ENCODE peak calls at places on chromosome 4, in four cellular contexts. One of them, this sample, is unnamed. For H3K4me1, the result is how much of the 10 kb centered on the place peaks cover.

GRCh38 chr4:7960790-7961655 is 21.4 kb upstream of the AFAP1 start:
- DNase-seq in psoas muscle: peak
- DNase-seq in K562: no peak
- DNase-seq in aorta: peak
- DNase-seq in this sample: no peak

GRCh38 chr4:4416981-4417380 is 30.1 kb downstream of the NSG1 start:
- DNase-seq in K562: no peak
- DNase-seq in aorta: no peak
- DNase-seq in psoas muscle: no peak
- DNase-seq in this sample: no peak

GRCh38 chr4:43943998-43944397 is 504.6 kb downstream of the KCTD8 start:
- DNase-seq in psoas muscle: no peak
- DNase-seq in aorta: no peak
- DNase-seq in K562: no peak
- DNase-seq in this sample: no peak

GRCh38 chr4:72374156-72374555 is 194.9 kb downstream of the ADAMTS3 start:
- DNase-seq in psoas muscle: no peak
- DNase-seq in K562: no peak
- DNase-seq in aorta: no peak
- DNase-seq in this sample: no peak

GRCh38 chr4:99300934-99301333 is 10.1 kb upstream of the ADH1A start:
- DNase-seq in K562: peak
- DNase-seq in psoas muscle: peak
- DNase-seq in aorta: peak
- DNase-seq in this sample: peak

GRCh38 chr4:72909461-72909860 is 160.1 kb downstream of the COX18 start:
- DNase-seq in psoas muscle: no peak
- DNase-seq in aorta: no peak
- DNase-seq in K562: peak
- DNase-seq in this sample: no peak

GRCh38 chr4:182955411-182955810 is 38.2 kb upstream of the DCTD start:
- DNase-seq in psoas muscle: no peak
- DNase-seq in K562: no peak
- DNase-seq in aorta: no peak
- DNase-seq in this sample: no peak

GRCh38 chr4:28886934-28887333 is 1833.2 kb upstream of the PCDH7 start:
- DNase-seq in K562: no peak
- DNase-seq in aorta: no peak
- DNase-seq in psoas muscle: no peak
- DNase-seq in this sample: peak

GRCh38 chr4:47553329-47554125 is 68.5 kb downstream of the ATP10D start:
- DNase-seq in psoas muscle: no peak
- DNase-seq in K562: no peak
- DNase-seq in aorta: no peak
- DNase-seq in this sample: no peak

GRCh38 chr4:147362868-147363440 is 117.9 kb upstream of the EDNRA start:
- DNase-seq in aorta: peak
- DNase-seq in psoas muscle: peak
- DNase-seq in K562: no peak
- DNase-seq in this sample: peak

GRCh38 chr4:156169011-156169410 is 215.3 kb upstream of the CTSO start:
- DNase-seq in psoas muscle: no peak
- DNase-seq in K562: no peak
- DNase-seq in aorta: peak
- DNase-seq in this sample: peak

GRCh38 chr4:123673971-123674370 is 277.4 kb downstream of the SPRY1 start:
- DNase-seq in psoas muscle: no peak
- DNase-seq in K562: no peak
- DNase-seq in aorta: no peak
- DNase-seq in this sample: no peak

GRCh38 chr4:77156533-77156911 is 485 bp upstream of the CCNG2 start:
- DNase-seq in aorta: peak
- DNase-seq in psoas muscle: peak
- DNase-seq in K562: peak
- DNase-seq in this sample: peak

GRCh38 chr4:47717173-47717572 is 120.7 kb downstream of the CORIN start:
- DNase-seq in K562: no peak
- DNase-seq in psoas muscle: no peak
- DNase-seq in aorta: no peak
- DNase-seq in this sample: no peak

GRCh38 chr4:182448281-182449151 is 205.3 kb downstream of the TENM3 start:
- DNase-seq in aorta: peak
- DNase-seq in psoas muscle: peak
- DNase-seq in K562: peak
- DNase-seq in this sample: peak

GRCh38 chr4:151238477-151238876 is 38.5 kb upstream of the PRSS48 start:
- DNase-seq in psoas muscle: no peak
- DNase-seq in aorta: no peak
- DNase-seq in K562: no peak
- DNase-seq in this sample: no peak

GRCh38 chr4:48173055-48173991 is 39.3 kb upstream of the TXK start:
- DNase-seq in aorta: no peak
- DNase-seq in K562: peak
- DNase-seq in psoas muscle: no peak
- DNase-seq in this sample: no peak

GRCh38 chr4:15010038-15010585 is 7.8 kb downstream of the CPEB2 start:
- DNase-seq in psoas muscle: no peak
- DNase-seq in aorta: no peak
- DNase-seq in K562: no peak
- DNase-seq in this sample: no peak

GRCh38 chr4:122733805-122734155 is 1.3 kb downstream of the BBS12 start:
- DNase-seq in K562: no peak
- DNase-seq in psoas muscle: no peak
- DNase-seq in aorta: no peak
- DNase-seq in this sample: no peak

GRCh38 chr4:54513231-54513630 is 144.5 kb upstream of the KIT start:
- DNase-seq in aorta: peak
- DNase-seq in K562: no peak
- DNase-seq in psoas muscle: no peak
- DNase-seq in this sample: peak

GRCh38 chr4:5710065-5710961 is 688 bp upstream of the EVC start:
- DNase-seq in aorta: no peak
- DNase-seq in K562: no peak
- DNase-seq in psoas muscle: no peak
- DNase-seq in this sample: no peak

GRCh38 chr4:88457307-88458090 is 580 bp downstream of the HERC5 start:
- DNase-seq in aorta: peak
- DNase-seq in psoas muscle: peak
- DNase-seq in K562: no peak
- DNase-seq in this sample: peak

GRCh38 chr4:139329665-139330200 is 27.5 kb upstream of the NDUFC1 start:
- DNase-seq in aorta: no peak
- DNase-seq in K562: no peak
- DNase-seq in psoas muscle: no peak
- DNase-seq in this sample: no peak

GRCh38 chr4:61462451-61463326 is 262.6 kb downstream of the ADGRL3 start:
- DNase-seq in aorta: no peak
- DNase-seq in psoas muscle: no peak
- DNase-seq in K562: no peak
- DNase-seq in this sample: no peak

DNA sequence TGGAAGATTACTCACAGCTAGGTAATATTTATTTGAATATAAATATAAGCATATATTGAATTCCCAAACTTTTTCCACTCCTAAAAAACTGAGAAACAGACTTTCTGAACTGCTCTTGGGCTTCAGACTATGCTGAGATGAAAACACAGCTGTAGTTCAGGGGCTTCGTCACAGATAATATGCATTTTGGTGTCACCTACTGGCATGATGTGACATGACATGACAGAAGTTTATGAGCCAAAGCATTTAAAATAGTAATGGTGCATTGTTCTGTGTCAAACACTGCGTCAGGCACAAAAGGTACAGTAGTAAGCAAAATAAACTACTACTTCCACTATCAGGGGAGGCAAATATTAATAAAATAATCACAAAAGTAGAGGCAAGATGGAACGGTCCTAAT is 171.3 kb downstream of the BTC start:
- DNase-seq in psoas muscle: no peak
- DNase-seq in aorta: no peak
- DNase-seq in K562: peak
- DNase-seq in this sample: no peak
- H3K4me1 ChIP-seq in psoas muscle: under half
- H3K4me1 ChIP-seq in aorta: under half
- H3K4me1 ChIP-seq in K562: under half
- H3K4me1 ChIP-seq in this sample: under half

GRCh38 chr4:16070203-16070602 is 13.6 kb downstream of the PROM1 start:
- DNase-seq in psoas muscle: no peak
- DNase-seq in aorta: no peak
- DNase-seq in K562: no peak
- DNase-seq in this sample: no peak
- H3K4me3 ChIP-seq in psoas muscle: no peak
- H3K4me3 ChIP-seq in aorta: no peak
- H3K4me3 ChIP-seq in K562: no peak
- H3K4me3 ChIP-seq in this sample: no peak

DNA sequence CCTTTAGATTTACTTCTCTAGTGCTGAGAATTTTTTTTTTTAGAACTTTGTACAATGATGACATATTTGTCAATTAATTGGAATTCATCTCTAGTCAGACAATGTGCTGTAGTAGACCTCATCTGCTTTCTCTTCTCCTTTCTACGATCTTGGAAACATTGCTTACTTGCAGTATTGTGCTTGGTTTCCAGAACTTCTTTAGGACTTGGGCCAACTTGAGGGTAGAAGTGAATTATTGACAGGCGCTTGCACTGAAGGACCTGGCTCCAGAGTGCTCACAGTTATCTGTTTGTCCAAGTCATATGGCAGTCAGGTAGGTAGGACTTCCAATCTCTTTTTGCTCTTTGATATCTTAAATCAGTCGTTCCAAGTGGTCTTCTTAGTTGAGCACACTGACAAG is 39.6 kb downstream of the FNIP2 start:
- DNase-seq in K562: no peak
- DNase-seq in psoas muscle: no peak
- DNase-seq in aorta: no peak
- DNase-seq in this sample: no peak
- H3K27ac ChIP-seq in K562: no peak
- H3K27ac ChIP-seq in psoas muscle: peak
- H3K27ac ChIP-seq in aorta: no peak
- H3K27ac ChIP-seq in this sample: peak

GRCh38 chr4:1293981-1294380 is 4.3 kb downstream of the MAEA start:
- DNase-seq in K562: no peak
- DNase-seq in psoas muscle: peak
- DNase-seq in aorta: peak
- DNase-seq in this sample: peak

GRCh38 chr4:1295405-1296055 is 5.8 kb downstream of the MAEA start:
- DNase-seq in K562: no peak
- DNase-seq in aorta: peak
- DNase-seq in psoas muscle: peak
- DNase-seq in this sample: peak

GRCh38 chr4:1293531-1293941 is 3.8 kb downstream of the MAEA start:
- DNase-seq in K562: no peak
- DNase-seq in psoas muscle: peak
- DNase-seq in aorta: peak
- DNase-seq in this sample: no peak

GRCh38 chr4:1294424-1294823 is 4.7 kb downstream of the MAEA start:
- DNase-seq in aorta: peak
- DNase-seq in psoas muscle: peak
- DNase-seq in K562: no peak
- DNase-seq in this sample: no peak

DNA sequence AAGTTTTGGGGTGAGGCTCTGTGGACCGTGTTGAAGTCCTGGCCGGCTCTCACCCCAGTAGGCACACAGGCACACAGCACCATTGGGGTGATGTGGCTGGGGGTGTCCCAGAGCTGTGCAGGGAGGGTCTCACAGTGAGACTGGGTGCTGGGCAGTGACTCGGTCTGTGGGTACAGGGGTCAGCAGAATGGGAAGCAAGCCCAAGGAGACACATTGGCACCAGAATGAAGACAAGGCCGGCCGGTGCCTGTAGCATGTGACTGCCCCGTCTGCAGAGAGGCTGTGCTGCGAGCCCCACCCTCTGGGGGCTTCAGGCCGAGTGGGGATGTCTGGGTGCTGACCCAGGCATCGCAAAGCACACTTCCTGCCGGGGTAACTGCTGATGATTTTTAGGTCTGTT is 5.2 kb downstream of the MAEA start:
- DNase-seq in K562: no peak
- DNase-seq in aorta: peak
- DNase-seq in psoas muscle: peak
- DNase-seq in this sample: no peak
- H3K4me1 ChIP-seq in K562: under half
- H3K4me1 ChIP-seq in aorta: under half
- H3K4me1 ChIP-seq in psoas muscle: under half
- H3K4me1 ChIP-seq in this sample: under half

GRCh38 chr4:42151568-42152506 is 618 bp downstream of the BEND4 start:
- DNase-seq in aorta: no peak
- DNase-seq in psoas muscle: peak
- DNase-seq in K562: no peak
- DNase-seq in this sample: peak
- H3K4me3 ChIP-seq in aorta: peak
- H3K4me3 ChIP-seq in psoas muscle: peak
- H3K4me3 ChIP-seq in K562: no peak
- H3K4me3 ChIP-seq in this sample: peak

GRCh38 chr4:110815950-110816349 is 193.1 kb upstream of the PITX2 start:
- DNase-seq in K562: no peak
- DNase-seq in aorta: no peak
- DNase-seq in psoas muscle: no peak
- DNase-seq in this sample: no peak
- H3K27ac ChIP-seq in K562: no peak
- H3K27ac ChIP-seq in aorta: no peak
- H3K27ac ChIP-seq in psoas muscle: no peak
- H3K27ac ChIP-seq in this sample: no peak